ENCODE peak calls at places on chromosomes 6 and 20, in seven cellular contexts. G is lung, S is SJCRH30, F is fibroblast of lung, B is stomach, L is HCT116, N is mammary epithelial cell. J is an unnamed sample. For H3K4me1, the result is how much of the 10 kb centered on the place peaks cover.

GRCh38 chr6:146613947-146614346 is 15.2 kb downstream of the ADGB start:
- DNase-seq in L (no peak), B (no peak), S (no peak), N (no peak), G (no peak), F (no peak), J (no peak)

GRCh38 chr6:143271024-143271423 is 179.5 kb downstream of the ADAT2 start:
- DNase-seq in S (no peak), F (peak), B (no peak), L (no peak), N (peak), G (no peak), J (no peak)

GRCh38 chr6:161100072-161100471 is 108.5 kb downstream of the MAP3K4 start:
- DNase-seq in S (no peak), L (no peak), G (no peak), F (no peak), B (no peak), N (no peak), J (no peak)

GRCh38 chr20:62815066-62815991 is 1.5 kb upstream of the COL9A3 start:
- DNase-seq in F (peak), N (no peak), G (no peak), S (no peak), L (no peak), B (no peak), J (no peak)

GRCh38 chr20:40643891-40644290 is 45.1 kb downstream of the MAFB start:
- DNase-seq in S (no peak), N (no peak), L (no peak), G (no peak), B (no peak), F (no peak), J (no peak)

GRCh38 chr20:2750343-2751251 is 49.8 kb downstream of the CPXM1 start:
- DNase-seq in G (peak), N (peak), S (no peak), B (peak), F (peak), L (no peak), J (peak)

GRCh38 chr6:152271681-152272464 is 365.3 kb downstream of the SYNE1 start:
- DNase-seq in N (peak), F (peak), G (no peak), B (no peak), S (no peak), L (no peak), J (no peak)

GRCh38 chr20:32484221-32485125 is 100.7 kb downstream of the NOL4L start:
- DNase-seq in N (no peak), F (peak), S (peak), B (peak), G (no peak), L (no peak), J (peak)

GRCh38 chr6:36120979-36121706 is 9.2 kb upstream of the MAPK13 start:
- DNase-seq in G (peak), B (peak), F (no peak), N (peak), L (no peak), S (no peak), J (peak)

GRCh38 chr20:13545755-13546154 is 93.0 kb downstream of the TASP1 start:
- DNase-seq in B (no peak), F (peak), N (no peak), L (no peak), G (no peak), S (no peak), J (no peak)

GRCh38 chr6:13338038-13338437 is 9.7 kb upstream of the TBC1D7 start:
- DNase-seq in N (no peak), S (no peak), B (no peak), F (no peak), G (no peak), L (no peak), J (no peak)

GRCh38 chr6:163793584-163793983 is 379.1 kb downstream of the QKI start:
- DNase-seq in B (no peak), F (peak), G (no peak), N (peak), L (peak), S (peak), J (no peak)

GRCh38 chr6:27332692-27333641 is 20.9 kb upstream of the POM121L2 start:
- DNase-seq in B (no peak), S (peak), G (no peak), N (peak), L (peak), F (peak), J (no peak)
- H3K4me1 ChIP-seq in B (under half), S (under half), G (under half), N (under half), L (under half), F (under half), J (under half)

GRCh38 chr6:31579546-31580445 is 2.4 kb downstream of the LTB start:
- DNase-seq in G (no peak), N (no peak), F (no peak), L (no peak), S (no peak), B (no peak), J (no peak)

GRCh38 chr6:31579119-31579505 is 3.1 kb downstream of the LTB start:
- DNase-seq in S (no peak), N (no peak), F (no peak), L (no peak), G (no peak), B (no peak), J (no peak)

GRCh38 chr6:31576897-31577341 is 1.6 kb downstream of the TNF start:
- DNase-seq in S (no peak), L (no peak), N (no peak), G (no peak), F (no peak), B (peak), J (no peak)

GRCh38 chr6:31578058-31578457 is 2.7 kb downstream of the TNF start:
- DNase-seq in N (no peak), F (no peak), B (no peak), S (no peak), G (no peak), L (no peak), J (no peak)

GRCh38 chr6:31578461-31579118 is 3.2 kb downstream of the TNF start:
- DNase-seq in B (no peak), G (no peak), N (peak), F (no peak), L (no peak), S (no peak), J (peak)
- H3K4me1 ChIP-seq in B (under half), G (under half), N (under half), F (under half), L (under half), S (under half), J (under half)

DNA sequence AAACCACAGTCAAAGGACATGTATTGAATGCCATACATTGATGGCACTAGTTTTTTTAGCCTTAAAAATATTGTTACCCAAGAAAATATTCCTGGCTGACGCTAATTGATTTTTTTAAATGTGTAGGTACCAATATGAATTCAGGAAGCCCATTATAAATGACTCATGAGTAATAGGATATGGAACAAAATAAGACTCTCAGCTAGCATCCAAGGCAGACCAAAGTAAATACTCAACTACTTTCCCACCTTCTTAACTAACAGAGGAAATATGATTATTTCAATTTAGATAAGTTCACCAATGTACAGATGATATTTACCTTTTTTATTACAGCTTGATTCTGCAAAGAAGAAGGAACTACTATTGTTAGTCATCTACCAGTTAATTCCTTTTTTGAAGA is 43.2 kb upstream of the TXNDC5 start:
- DNase-seq in B (no peak), F (no peak), N (no peak), L (no peak), G (no peak), S (no peak), J (no peak)
- H3K4me1 ChIP-seq in B (under half), F (under half), N (under half), L (under half), G (under half), S (under half), J (under half)

GRCh38 chr6:136763716-136764521 is 28.4 kb downstream of the MAP3K5 start:
- DNase-seq in G (no peak), B (no peak), N (no peak), L (no peak), F (no peak), S (no peak), J (no peak)
- H3K4me1 ChIP-seq in G (under half), B (half or more), N (under half), L (under half), F (under half), S (under half), J (half or more)

GRCh38 chr6:41719796-41720620 is 15.4 kb downstream of the TFEB start:
- DNase-seq in G (no peak), F (no peak), N (no peak), L (no peak), B (no peak), S (no peak), J (no peak)
- H3K4me1 ChIP-seq in G (under half), F (under half), N (half or more), L (under half), B (under half), S (under half), J (under half)

DNA sequence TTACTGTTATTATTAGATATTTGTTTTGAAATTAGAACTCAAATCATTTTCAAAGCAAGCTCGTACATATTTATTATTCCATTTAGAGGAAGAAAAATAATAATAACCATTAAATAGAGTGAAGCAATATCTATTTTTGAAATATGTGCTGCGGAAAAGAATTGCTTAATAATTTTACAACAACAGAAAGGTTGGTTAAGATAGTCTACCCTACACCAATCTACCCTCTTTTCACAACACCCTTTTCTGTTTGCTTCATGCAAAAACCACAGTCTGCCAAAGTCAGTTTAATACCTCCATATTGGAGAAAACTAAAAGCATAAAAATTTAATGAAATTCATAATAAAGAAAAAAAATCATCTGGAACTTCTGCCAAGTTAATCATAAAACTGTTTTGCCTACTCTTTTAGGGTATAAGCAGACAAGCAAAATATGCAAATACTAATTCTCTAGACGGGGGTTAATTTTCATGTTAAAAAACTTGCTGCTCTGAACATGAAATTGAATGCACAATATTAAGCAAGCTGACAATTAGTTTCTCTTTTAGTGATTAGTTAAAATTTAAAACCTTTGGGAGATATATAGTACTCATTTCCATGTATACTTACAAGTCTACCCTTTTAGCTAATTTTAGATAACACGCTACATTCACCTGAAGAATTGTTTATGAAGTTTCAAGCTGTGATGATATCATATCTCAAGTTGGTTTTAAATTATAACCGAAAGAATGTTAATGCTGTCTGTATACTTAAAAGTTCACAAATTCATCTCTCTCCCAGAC is 100.2 kb downstream of the AHI1 start:
- DNase-seq in B (no peak), L (no peak), N (no peak), S (no peak), G (no peak), F (no peak), J (no peak)
- H3K4me1 ChIP-seq in B (under half), L (under half), N (under half), S (under half), G (under half), F (under half), J (under half)

DNA sequence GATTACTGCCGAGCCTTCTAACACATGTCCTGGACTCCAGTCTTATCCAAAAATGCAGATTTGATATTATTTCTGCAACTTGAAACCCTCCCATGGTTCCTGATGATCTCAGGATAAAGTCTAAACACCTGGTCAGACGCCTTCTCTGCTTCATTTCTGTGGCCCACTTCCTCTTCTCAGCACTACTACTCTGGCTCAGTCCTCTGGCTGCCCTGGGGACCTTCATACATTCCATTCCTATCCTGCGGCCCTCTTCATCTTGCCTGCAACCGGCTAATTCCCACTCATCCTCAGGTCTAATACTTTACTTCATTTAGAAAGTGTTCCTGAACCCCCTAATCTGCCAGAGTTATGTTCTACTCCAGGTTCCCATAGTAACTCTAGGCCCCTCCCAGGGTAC is 19.0 kb downstream of the MAN1A1 start:
- DNase-seq in B (no peak), G (no peak), L (no peak), S (no peak), N (no peak), F (no peak), J (no peak)
- H3K4me1 ChIP-seq in B (under half), G (under half), L (under half), S (under half), N (under half), F (under half), J (under half)

DNA sequence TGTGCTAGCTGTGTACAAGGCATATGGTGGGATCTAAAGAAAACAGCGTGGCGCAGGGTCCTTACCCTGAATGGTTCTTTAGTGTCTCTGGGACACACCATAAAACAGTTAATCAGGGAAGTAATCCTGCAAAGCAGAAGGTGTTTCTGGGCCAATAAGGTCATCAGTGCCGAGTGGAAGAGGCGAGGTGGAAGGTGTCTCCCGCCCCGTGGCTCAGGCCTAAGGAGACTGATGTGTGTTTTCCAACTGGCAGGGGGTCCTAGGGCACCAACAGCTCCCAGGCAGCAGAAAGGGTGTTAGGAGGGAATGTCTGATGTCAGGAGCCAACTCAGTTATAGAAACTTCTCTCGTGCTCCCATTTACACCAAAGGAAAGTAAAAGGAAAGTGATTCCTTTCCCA is 91.8 kb downstream of the TCP11 start:
- DNase-seq in G (no peak), B (no peak), L (no peak), N (no peak), F (no peak), S (no peak), J (no peak)
- H3K4me1 ChIP-seq in G (under half), B (under half), L (under half), N (under half), F (under half), S (under half), J (under half)

GRCh38 chr20:1184638-1185315 is at the start of gene TMEM74B:
- DNase-seq in B (no peak), S (no peak), F (no peak), L (no peak), N (no peak), G (no peak), J (no peak)
- H3K4me1 ChIP-seq in B (under half), S (under half), F (under half), L (under half), N (under half), G (under half), J (under half)

J was measured in body of pancreas.